ENCODE peak calls at places on chromosome 4, in eight cellular contexts. Y is cardiac fibroblast, P is right atrium auricular region, K is glutamatergic neuron, G is fibroblast of lung, U is sigmoid colon, J is dorsolateral prefrontal cortex, E is OCI-LY7. L is an unnamed sample.

GRCh38 chr4:56513517-56513916 is 7.9 kb downstream of the ARL9 start:
- DNase-seq in Y (no peak), P (no peak), K (no peak), G (no peak), U (no peak), J (no peak), E (no peak), L (no peak)

GRCh38 chr4:180751009-180751408 is 1492.2 kb upstream of the TENM3 start:
- DNase-seq in Y (peak), P (no peak), K (no peak), G (peak), U (no peak), J (no peak), E (no peak), L (no peak)

GRCh38 chr4:183492791-183493221 is 12.1 kb upstream of the ING2 start:
- DNase-seq in Y (peak), P (no peak), K (no peak), G (no peak), U (no peak), J (no peak), E (no peak), L (no peak)

GRCh38 chr4:155441475-155441874 is 64.7 kb upstream of the MAP9 start:
- DNase-seq in Y (no peak), P (no peak), K (no peak), G (no peak), U (no peak), J (no peak), E (no peak), L (no peak)

GRCh38 chr4:126541820-126542219 is 1090.9 kb upstream of the INTU start:
- DNase-seq in Y (no peak), P (no peak), K (no peak), G (peak), U (no peak), J (no peak), E (no peak), L (no peak)

GRCh38 chr4:40325406-40326019 is 9.6 kb upstream of the CHRNA9 start:
- DNase-seq in Y (peak), P (no peak), K (peak), G (peak), U (no peak), J (peak), E (peak), L (peak)

GRCh38 chr4:87185471-87185870 is 34.9 kb downstream of the KLHL8 start:
- DNase-seq in Y (no peak), P (no peak), K (no peak), G (no peak), U (no peak), J (no peak), E (no peak), L (no peak)

GRCh38 chr4:143356493-143356892 is 19.8 kb downstream of the GAB1 start:
- DNase-seq in Y (no peak), P (no peak), K (no peak), G (no peak), U (no peak), J (no peak), E (peak), L (no peak)

GRCh38 chr4:128416921-128417320 is 129.3 kb upstream of the PGRMC2 start:
- DNase-seq in Y (peak), P (no peak), K (no peak), G (peak), U (peak), J (no peak), E (no peak), L (no peak)

GRCh38 chr4:148787831-148788477 is 345.7 kb upstream of the NR3C2 start:
- DNase-seq in Y (peak), P (no peak), K (no peak), G (peak), U (no peak), J (no peak), E (no peak), L (no peak)

GRCh38 chr4:80619070-80619674 is 283.6 kb downstream of the CFAP299 start:
- DNase-seq in Y (peak), P (no peak), K (no peak), G (peak), U (no peak), J (no peak), E (peak), L (peak)
- TF ChIP-seq CTCF in Y (peak), P (peak), K (peak), G (no peak), U (no peak), J (no peak), E (peak), L (peak)

GRCh38 chr4:157018920-157019490 is 47.4 kb upstream of the PDGFC start:
- DNase-seq in Y (no peak), P (no peak), K (no peak), G (no peak), U (no peak), J (no peak), E (no peak), L (no peak)
- TF ChIP-seq CTCF in Y (no peak), P (no peak), K (no peak), G (no peak), U (no peak), J (no peak), E (no peak), L (no peak)

GRCh38 chr4:132557660-132558059 is 591.4 kb upstream of the PCDH10 start:
- DNase-seq in Y (no peak), P (no peak), K (no peak), G (peak), U (no peak), J (no peak), E (peak), L (no peak)
- TF ChIP-seq CTCF in Y (no peak), P (no peak), K (no peak), G (peak), U (no peak), J (no peak), E (peak), L (no peak)

DNA sequence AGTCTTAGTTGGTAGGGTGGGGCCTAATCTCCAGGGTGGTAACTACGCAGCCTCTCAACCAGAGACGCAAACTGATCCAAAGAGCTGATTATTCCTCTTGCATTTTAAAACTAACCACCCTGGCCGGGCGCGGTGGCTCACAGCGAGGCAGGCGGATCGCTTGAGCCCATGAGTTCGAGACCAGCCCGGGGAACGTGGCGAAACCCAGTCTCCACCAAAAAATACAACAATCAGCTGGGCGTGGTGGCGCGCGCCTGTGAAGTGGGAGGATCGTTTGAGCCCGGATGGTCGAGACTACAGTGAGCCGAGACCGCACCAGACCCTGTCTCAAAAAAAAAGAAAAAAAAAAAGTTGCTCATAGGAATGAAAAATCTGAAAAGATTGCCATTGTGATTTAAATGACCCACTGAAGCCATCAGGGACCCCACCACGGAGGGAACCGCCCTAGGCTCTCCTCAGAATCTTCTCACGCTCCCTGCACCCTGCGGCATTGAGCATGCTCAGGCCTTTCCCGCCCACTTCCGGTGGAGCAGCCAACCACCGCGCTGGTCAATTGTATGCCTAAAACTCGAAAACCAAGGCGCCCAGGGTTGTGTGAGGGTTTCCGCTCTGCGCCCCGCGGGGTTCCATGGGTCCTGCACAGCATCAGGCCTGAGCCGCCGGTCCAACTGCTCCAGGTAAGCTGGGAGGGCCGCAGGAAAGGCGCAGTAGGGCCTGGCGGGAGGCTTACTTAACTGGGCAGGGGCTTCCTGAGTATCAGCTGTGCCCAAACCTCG is at the start of gene TRIM60:
- DNase-seq in Y (no peak), P (no peak), K (no peak), G (no peak), U (no peak), J (no peak), E (no peak), L (no peak)
- TF ChIP-seq CTCF in Y (no peak), P (no peak), K (no peak), G (no peak), U (no peak), J (no peak), E (no peak), L (no peak)

GRCh38 chr4:44186850-44187246 is 261.8 kb downstream of the KCTD8 start:
- DNase-seq in Y (no peak), P (no peak), K (no peak), G (no peak), U (no peak), J (no peak), E (no peak), L (no peak)

GRCh38 chr4:44186096-44186849 is 262.3 kb downstream of the KCTD8 start:
- DNase-seq in Y (no peak), P (no peak), K (peak), G (no peak), U (no peak), J (no peak), E (no peak), L (no peak)
- TF ChIP-seq CTCF in Y (no peak), P (no peak), K (peak), G (no peak), U (no peak), J (no peak), E (no peak), L (no peak)

DNA sequence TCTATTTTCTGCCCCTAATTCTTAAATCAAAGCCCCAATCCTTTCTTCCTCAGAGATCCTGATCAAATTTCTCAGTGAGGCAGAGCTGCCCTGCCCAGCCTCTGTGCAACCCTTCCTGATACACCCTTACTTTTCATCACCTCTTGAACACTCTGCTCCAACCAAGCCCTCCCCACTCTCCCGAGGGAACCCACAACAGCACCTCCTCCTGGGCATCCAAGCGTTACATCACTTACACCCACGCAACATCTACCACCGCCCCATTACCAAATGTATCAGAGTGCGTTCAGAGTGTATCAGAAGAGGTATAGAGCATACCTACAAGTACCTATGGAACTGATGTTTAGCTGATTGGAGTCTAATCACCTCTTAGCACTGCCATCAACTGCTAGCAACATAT is 186.5 kb downstream of the RAP1GDS1 start:
- DNase-seq in Y (no peak), P (no peak), K (no peak), G (no peak), U (no peak), J (no peak), E (no peak), L (peak)
- TF ChIP-seq CTCF in Y (no peak), P (no peak), K (no peak), G (no peak), U (no peak), J (no peak), E (no peak), L (no peak)

DNA sequence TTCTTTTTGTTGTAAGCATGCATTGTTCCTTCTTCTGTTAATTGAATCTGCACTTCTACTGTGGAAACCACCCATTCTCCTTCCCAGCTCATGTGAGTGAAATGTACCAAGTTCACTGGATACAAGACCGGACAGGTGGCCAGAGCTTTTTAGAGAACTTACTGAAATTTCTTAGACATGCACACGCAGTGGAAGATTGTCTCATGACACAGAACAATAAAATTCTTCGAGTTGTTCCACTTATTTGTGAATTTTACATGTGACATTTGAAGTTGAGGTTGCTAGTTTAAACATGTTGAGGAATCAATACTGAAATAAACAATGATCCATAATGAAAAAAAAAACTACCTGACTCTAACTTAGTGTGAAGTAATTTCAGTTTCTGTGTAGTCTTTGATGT is 568.0 kb downstream of the TECRL start:
- DNase-seq in Y (no peak), P (no peak), K (no peak), G (no peak), U (no peak), J (no peak), E (no peak), L (no peak)
- TF ChIP-seq CTCF in Y (no peak), P (no peak), K (no peak), G (no peak), U (no peak), J (no peak), E (no peak), L (no peak)